ENCODE peak calls at places on chromosomes 12 and 14, in four cellular contexts. T is K562, E is GM12878, Q is HepG2. A is an unnamed sample.
A peak's percentile ranks its signal among the peaks of the same experiment; 100 is the strongest.

GRCh38 chr14:88044782-88045446 is 40.0 kb downstream of the GPR65 start:
- DNase-seq in T (no peak), E (no peak), Q (peak; percentile 48), A (no peak)

GRCh38 chr14:50865677-50866076 is 6.2 kb upstream of the ABHD12B start:
- DNase-seq in T (no peak), E (no peak), Q (no peak), A (peak; percentile 3)

GRCh38 chr14:99326041-99326710 is 54.2 kb upstream of the BCL11B start:
- DNase-seq in T (no peak), E (no peak), Q (no peak), A (no peak)

GRCh38 chr14:55052259-55052930 is 948 bp downstream of the MAPK1IP1L start:
- DNase-seq in T (no peak), E (no peak), Q (no peak), A (no peak)

GRCh38 chr12:65999564-66000280 is 130.8 kb downstream of the LLPH start:
- DNase-seq in T (no peak), E (no peak), Q (no peak), A (no peak)

GRCh38 chr12:32253154-32253795 is 146.1 kb upstream of the FGD4 start:
- DNase-seq in T (no peak), E (no peak), Q (no peak), A (no peak)

GRCh38 chr12:131218291-131219172 is 264.8 kb downstream of the ADGRD1 start:
- DNase-seq in T (no peak), E (no peak), Q (no peak), A (no peak)

GRCh38 chr12:90499793-90500192 is 455.2 kb downstream of the CCER1 start:
- DNase-seq in T (no peak), E (no peak), Q (no peak), A (no peak)

GRCh38 chr14:104399432-104400155 is 180.0 kb upstream of the C14orf180 start:
- DNase-seq in T (no peak), E (no peak), Q (no peak), A (no peak)

GRCh38 chr12:12749433-12749832 is 32.3 kb downstream of the CDKN1B start:
- DNase-seq in T (no peak), E (no peak), Q (peak; percentile 63), A (no peak)

GRCh38 chr12:18068355-18068754 is 21.6 kb downstream of the RERGL start:
- DNase-seq in T (no peak), E (no peak), Q (no peak), A (no peak)

GRCh38 chr14:22163051-22163450 is 426.0 kb downstream of the DAD1 start:
- DNase-seq in T (no peak), E (no peak), Q (peak; percentile 43), A (peak; percentile 23)
- TF ChIP-seq MYC in T (no peak), E (no peak), Q (no peak), A (no peak)

GRCh38 chr12:52980096-52980694 is 26.1 kb upstream of the EIF4B start:
- DNase-seq in T (no peak), E (no peak), Q (no peak), A (no peak)

GRCh38 chr12:52976574-52977071 is 27.7 kb downstream of the KRT18 start:
- DNase-seq in T (no peak), E (no peak), Q (no peak), A (no peak)

GRCh38 chr12:52975204-52975603 is 26.3 kb downstream of the KRT18 start:
- DNase-seq in T (peak; percentile 70), E (no peak), Q (peak; percentile 57), A (no peak)

GRCh38 chr12:52975820-52976573 is 27.1 kb downstream of the KRT18 start:
- DNase-seq in T (peak; percentile 63), E (no peak), Q (peak; percentile 68), A (peak; percentile 40)

GRCh38 chr12:52977195-52977594 is 28.3 kb downstream of the KRT18 start:
- DNase-seq in T (no peak), E (no peak), Q (no peak), A (no peak)
- H3K9ac ChIP-seq in T (no peak overlapping the region), E (no peak overlapping the region), Q (no peak overlapping the region), A (no peak overlapping the region)

GRCh38 chr12:63154560-63154959 is 3.6 kb upstream of the AVPR1A start:
- DNase-seq in T (no peak), E (no peak), Q (no peak), A (no peak)

GRCh38 chr12:63151061-63151897 is at the start of gene AVPR1A:
- DNase-seq in T (no peak), E (no peak), Q (no peak), A (no peak)

GRCh38 chr12:63149884-63150254 is 1.1 kb downstream of the AVPR1A start:
- DNase-seq in T (no peak), E (no peak), Q (no peak), A (no peak)

GRCh38 chr12:63150255-63151060 is 543 bp downstream of the AVPR1A start:
- DNase-seq in T (no peak), E (no peak), Q (no peak), A (no peak)

GRCh38 chr12:63151898-63152700 is 1.1 kb upstream of the AVPR1A start:
- DNase-seq in T (peak; percentile 41), E (no peak), Q (peak; percentile 32), A (peak; percentile 51)
- TF ChIP-seq MYC in T (no peak), E (no peak), Q (no peak), A (no peak)

GRCh38 chr12:54134850-54135249 is 53.9 kb downstream of the SMUG1 start:
- DNase-seq in T (peak; percentile 29), E (no peak), Q (no peak), A (no peak)
- H3K9ac ChIP-seq in T (no peak overlapping the region), E (no peak overlapping the region), Q (no peak overlapping the region), A (no peak overlapping the region)

GRCh38 chr14:79373451-79373850 is 837.9 kb downstream of the DIO2 start:
- DNase-seq in T (no peak), E (no peak), Q (no peak), A (no peak)

GRCh38 chr14:79379266-79379665 is 832.0 kb downstream of the DIO2 start:
- DNase-seq in T (no peak), E (no peak), Q (no peak), A (no peak)

GRCh38 chr14:79376557-79376956 is 834.7 kb downstream of the DIO2 start:
- DNase-seq in T (no peak), E (no peak), Q (no peak), A (no peak)

GRCh38 chr14:79375336-79375735 is 836.0 kb downstream of the DIO2 start:
- DNase-seq in T (no peak), E (no peak), Q (no peak), A (no peak)

DNA sequence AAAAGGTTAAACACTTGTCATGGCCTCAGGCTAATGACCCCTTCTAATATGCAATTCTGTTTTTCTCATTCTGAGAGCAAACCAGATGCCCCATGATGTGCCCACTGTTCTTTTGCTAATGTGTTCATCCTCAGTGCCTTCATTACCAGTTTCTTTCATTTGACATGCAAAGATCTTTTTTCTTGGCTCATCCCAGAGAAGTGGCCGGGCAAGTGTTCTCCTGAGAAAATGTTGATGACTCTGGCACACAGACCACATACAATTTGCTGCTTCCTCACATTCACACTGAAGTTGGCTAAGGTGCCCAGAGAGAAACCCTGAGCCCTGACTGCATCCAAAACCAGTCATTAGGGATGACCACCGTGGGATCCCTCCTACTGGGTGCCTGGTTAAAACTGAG is 833.3 kb downstream of the DIO2 start:
- DNase-seq in T (no peak), E (no peak), Q (no peak), A (no peak)
- TF ChIP-seq MYC in T (no peak), E (no peak), Q (no peak), A (no peak)

DNA sequence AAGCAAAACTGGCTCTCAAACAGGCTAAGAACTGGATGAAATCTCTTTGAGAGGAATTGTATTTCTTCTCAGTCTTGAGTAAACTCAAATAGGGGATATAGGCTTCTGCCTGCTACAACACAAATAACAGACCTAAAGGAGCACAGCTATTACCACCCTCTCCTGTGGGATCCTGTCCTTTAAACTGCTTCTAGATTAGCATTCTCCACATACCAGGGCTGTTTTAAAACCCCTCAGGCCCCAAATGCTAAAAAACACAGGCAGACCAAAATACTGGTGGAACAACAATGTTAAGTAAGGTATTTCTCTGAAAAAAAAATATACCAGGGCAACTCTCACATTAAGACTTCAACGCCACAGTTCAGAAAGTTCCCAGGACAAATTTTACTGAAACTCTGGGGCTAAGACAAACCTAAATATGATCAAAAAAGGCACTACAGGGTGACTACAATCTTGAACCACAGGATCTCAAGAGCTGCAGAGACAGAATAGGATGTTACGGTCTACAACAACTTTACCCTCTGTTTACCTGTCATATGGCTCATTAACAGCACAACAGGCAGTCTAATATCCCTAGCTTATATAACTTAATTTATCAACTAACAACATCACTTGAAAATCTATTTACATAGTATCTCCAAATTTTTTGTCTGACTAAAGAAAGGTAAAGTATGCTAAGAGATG is 7.2 kb downstream of the CPNE8 start:
- DNase-seq in T (no peak), E (no peak), Q (no peak), A (no peak)
- H3K9ac ChIP-seq in T (no peak overlapping the region), E (no peak overlapping the region), Q (no peak overlapping the region), A (no peak overlapping the region)